ENCODE peak calls at places on chromosomes 16 and 17, in seven cellular contexts. M is gastrocnemius medialis, Z is heart right ventricle, P is RWPE1, S is cardiac muscle cell, K is AG10803, H is astrocyte of the spinal cord. D is an unnamed sample.

GRCh38 chr17:708132-708531 is 6.5 kb downstream of the VPS53 start:
- DNase-seq in Z (no peak), P (no peak), H (no peak), M (no peak), K (no peak), S (no peak), D (no peak)

GRCh38 chr16:88541831-88542230 is 28.4 kb upstream of the ZC3H18 start:
- DNase-seq in P (no peak), H (no peak), S (no peak), K (no peak), M (no peak), Z (no peak), D (no peak)

GRCh38 chr17:16980813-16981731 is 9.2 kb upstream of the TNFRSF13B start:
- DNase-seq in M (no peak), Z (no peak), K (peak), H (no peak), S (no peak), P (no peak), D (peak)

GRCh38 chr16:73047536-73048291 is at the start of gene ZFHX3:
- DNase-seq in M (peak), S (peak), K (peak), P (no peak), H (peak), Z (peak), D (peak)

GRCh38 chr16:10616395-10616743 is 36.0 kb upstream of the EMP2 start:
- DNase-seq in M (no peak), P (no peak), K (no peak), S (no peak), Z (no peak), H (no peak), D (no peak)

GRCh38 chr16:48824271-48824670 is 214.3 kb upstream of the N4BP1 start:
- DNase-seq in H (no peak), K (no peak), P (no peak), M (no peak), S (no peak), Z (no peak), D (no peak)

GRCh38 chr17:27578718-27579085 is 52.3 kb upstream of the LGALS9 start:
- DNase-seq in S (no peak), K (no peak), Z (no peak), P (no peak), H (peak), M (peak), D (peak)

GRCh38 chr16:4494746-4495490 is 18.7 kb downstream of the HMOX2 start:
- DNase-seq in P (peak), K (peak), S (no peak), Z (no peak), H (peak), M (no peak), D (peak)

GRCh38 chr17:74514632-74515035 is 16.6 kb downstream of the CD300LB start:
- DNase-seq in K (no peak), S (peak), P (peak), Z (no peak), M (peak), H (peak), D (no peak)

GRCh38 chr17:27905524-27906237 is 12.5 kb upstream of the LYRM9 start:
- DNase-seq in K (no peak), S (no peak), P (no peak), Z (no peak), M (no peak), H (no peak), D (no peak)

GRCh38 chr16:2001456-2002355 is 7.9 kb downstream of the ZNF598 start:
- DNase-seq in K (no peak), P (no peak), H (no peak), Z (no peak), S (no peak), M (no peak), D (no peak)

GRCh38 chr16:85452364-85453178 is 160.6 kb upstream of the GSE1 start:
- DNase-seq in K (no peak), P (no peak), H (no peak), S (no peak), Z (no peak), M (no peak), D (no peak)

GRCh38 chr16:58913456-58913855 is 179.3 kb upstream of the GOT2 start:
- DNase-seq in H (no peak), K (no peak), Z (no peak), M (no peak), S (no peak), P (no peak), D (no peak)

GRCh38 chr17:63311416-63311937 is 134.6 kb downstream of the CYB561 start:
- DNase-seq in Z (no peak), P (no peak), M (no peak), H (no peak), S (no peak), K (no peak), D (no peak)

GRCh38 chr16:8904018-8904430 is 21.9 kb downstream of the LITAFD start:
- DNase-seq in S (no peak), K (no peak), M (peak), H (no peak), Z (no peak), P (no peak), D (no peak)
- TF ChIP-seq CTCF in S (no peak), K (no peak), M (no peak), H (no peak), Z (no peak), P (no peak), D (no peak)

GRCh38 chr16:6165330-6165984 is 1067.9 kb upstream of the EEF2KMT start:
- DNase-seq in K (no peak), Z (no peak), H (peak), M (no peak), P (peak), S (no peak), D (peak)
- TF ChIP-seq CTCF in K (no peak), Z (no peak), H (peak), M (no peak), P (no peak), S (no peak), D (no peak)

GRCh38 chr17:37438141-37438540 is 31.5 kb downstream of the TADA2A start:
- DNase-seq in K (no peak), S (no peak), H (no peak), Z (no peak), M (no peak), P (no peak), D (peak)
- TF ChIP-seq CTCF in K (peak), S (peak), H (peak), Z (no peak), M (no peak), P (peak), D (peak)

GRCh38 chr16:21602785-21603184 is 3.4 kb downstream of the METTL9 start:
- DNase-seq in M (no peak), S (no peak), Z (no peak), P (no peak), K (no peak), H (no peak), D (no peak)

GRCh38 chr16:21598676-21599157 is 660 bp upstream of the METTL9 start:
- DNase-seq in P (no peak), S (no peak), H (peak), K (no peak), Z (peak), M (no peak), D (no peak)

GRCh38 chr16:21599994-21600773 is 807 bp downstream of the METTL9 start:
- DNase-seq in M (no peak), P (peak), H (peak), S (peak), Z (no peak), K (no peak), D (peak)

GRCh38 chr16:21597571-21598030 is 1.8 kb upstream of the METTL9 start:
- DNase-seq in M (no peak), Z (no peak), K (no peak), H (no peak), S (no peak), P (no peak), D (no peak)

DNA sequence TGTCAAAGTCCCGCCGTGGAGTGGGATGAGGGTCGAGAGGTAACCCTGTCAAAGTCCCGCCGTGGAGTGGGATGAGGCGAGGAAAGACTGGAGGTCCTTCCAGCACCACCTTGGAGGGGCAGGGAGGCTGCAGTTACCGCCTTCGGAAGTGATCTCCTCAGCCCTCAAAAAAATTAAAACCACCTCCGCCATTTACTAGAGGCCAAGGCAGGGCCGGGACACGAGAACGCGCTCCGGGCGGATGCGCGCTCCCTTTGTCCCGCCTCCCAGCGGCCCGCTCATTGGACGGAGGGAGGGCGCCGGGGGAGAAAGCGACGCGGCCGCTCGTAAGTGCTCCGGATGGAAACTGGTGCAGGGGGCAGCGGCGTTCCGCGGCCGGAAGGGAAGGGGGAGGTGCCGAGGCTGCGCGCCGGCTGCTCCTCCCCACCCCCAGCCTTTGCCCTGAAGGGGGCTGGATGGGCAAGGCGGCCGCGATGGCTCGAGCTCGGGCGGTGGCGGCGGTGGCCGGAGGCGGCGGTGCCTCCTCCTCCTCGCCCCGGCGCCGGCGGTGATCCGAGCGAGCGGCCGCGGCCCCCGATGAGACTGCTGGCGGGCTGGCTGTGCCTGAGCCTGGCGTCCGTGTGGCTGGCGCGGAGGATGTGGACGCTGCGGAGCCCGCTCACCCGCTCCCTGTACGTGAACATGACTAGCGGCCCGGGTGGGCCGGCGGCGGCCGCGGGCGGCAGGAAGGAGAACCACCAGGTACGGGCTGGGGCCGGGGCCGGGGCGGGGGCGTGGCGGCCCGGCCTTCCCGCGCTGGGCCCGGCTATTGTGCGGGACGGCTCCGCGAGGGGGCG is at the start of gene METTL9:
- DNase-seq in S (peak), Z (peak), H (peak), K (peak), M (peak), P (peak), D (peak)
- TF ChIP-seq CTCF in S (no peak), Z (no peak), H (no peak), K (no peak), M (peak), P (no peak), D (no peak)

GRCh38 chr16:3458278-3458851 is 14.9 kb downstream of the NAA60 start:
- DNase-seq in M (peak), P (peak), S (peak), H (peak), K (peak), Z (peak), D (peak)
- TF ChIP-seq CTCF in M (no peak), P (no peak), S (no peak), H (no peak), K (no peak), Z (no peak), D (no peak)

GRCh38 chr16:66651965-66652364 is 44.6 kb downstream of the CMTM4 start:
- DNase-seq in M (no peak), S (no peak), H (no peak), K (no peak), P (no peak), Z (no peak), D (no peak)
- TF ChIP-seq CTCF in M (no peak), S (no peak), H (no peak), K (no peak), P (no peak), Z (no peak), D (no peak)

GRCh38 chr16:78436846-78437245 is 337.4 kb downstream of the WWOX start:
- DNase-seq in K (no peak), Z (no peak), S (no peak), M (no peak), H (no peak), P (no peak), D (no peak)

GRCh38 chr16:78436023-78436422 is 336.6 kb downstream of the WWOX start:
- DNase-seq in P (no peak), M (no peak), S (no peak), H (no peak), Z (no peak), K (no peak), D (no peak)

GRCh38 chr16:78434401-78434800 is 334.9 kb downstream of the WWOX start:
- DNase-seq in H (no peak), K (no peak), P (no peak), Z (no peak), M (no peak), S (no peak), D (no peak)

GRCh38 chr16:78439646-78440045 is 340.2 kb downstream of the WWOX start:
- DNase-seq in S (no peak), M (no peak), K (no peak), P (no peak), H (no peak), Z (no peak), D (no peak)

DNA sequence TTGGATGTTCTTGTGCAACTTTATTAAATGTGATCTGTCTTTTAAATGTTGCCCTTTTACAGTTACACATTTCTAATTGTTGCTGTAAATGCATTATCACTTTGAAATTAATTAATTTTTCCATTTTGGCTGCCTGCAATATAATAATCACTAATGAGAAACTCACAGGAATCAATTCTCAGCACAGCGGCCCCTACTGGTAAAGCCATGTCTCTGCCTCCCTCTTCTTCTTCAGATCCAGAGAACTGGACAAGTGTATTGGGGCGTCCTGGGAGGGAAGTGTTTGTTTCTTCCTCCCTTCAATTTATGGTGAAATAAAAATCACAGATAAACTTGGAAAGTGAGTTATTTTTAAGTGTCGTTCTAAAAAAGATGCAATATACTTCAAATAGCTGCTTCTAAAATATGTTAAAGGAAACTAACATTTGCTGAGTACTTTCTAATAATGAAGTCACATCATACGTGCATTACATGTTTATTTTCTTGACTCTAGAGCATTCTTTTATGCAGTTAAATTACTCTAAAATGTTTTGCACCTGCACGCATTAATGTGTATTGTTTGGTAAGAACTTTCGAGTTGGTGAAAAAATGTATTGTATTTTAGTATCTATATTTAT is 338.0 kb downstream of the WWOX start:
- DNase-seq in H (peak), K (peak), S (peak), P (peak), M (no peak), Z (no peak), D (peak)
- TF ChIP-seq CTCF in H (peak), K (peak), S (peak), P (peak), M (peak), Z (peak), D (peak)